ENCODE peak calls at places on chromosomes 1 and 21, in eight cellular contexts. E is PC-3, M is GM23248, R is neural progenitor cell, Q is GM23338, L is HCT116, K is SK-N-SH, Y is hepatocyte. B is an unnamed sample.

GRCh38 chr1:59952065-59952464 is 25.5 kb upstream of the CYP2J2 start:
- DNase-seq in E (no peak), M (no peak), R (no peak), Q (no peak), L (no peak), K (no peak), Y (no peak), B (no peak)

GRCh38 chr1:167135281-167135840 is 41.5 kb downstream of the STYXL2 start:
- DNase-seq in E (no peak), M (no peak), R (peak; percentile 35), Q (no peak), L (no peak), K (no peak), Y (no peak), B (no peak)

GRCh38 chr1:183126528-183126927 is 59.5 kb upstream of the LAMC2 start:
- DNase-seq in E (no peak), M (peak; percentile 59), R (no peak), Q (no peak), L (no peak), K (no peak), Y (no peak), B (no peak)

GRCh38 chr1:44068442-44068861 is 37.2 kb upstream of the SLC6A9 start:
- DNase-seq in E (no peak), M (no peak), R (no peak), Q (no peak), L (no peak), K (no peak), Y (no peak), B (peak; percentile 58)

GRCh38 chr1:85202092-85202863 is 1.5 kb upstream of the SYDE2 start:
- DNase-seq in E (peak; percentile 32), M (peak; percentile 30), R (no peak), Q (peak; percentile 20), L (no peak), K (no peak), Y (no peak), B (no peak)

GRCh38 chr1:193312432-193312831 is 126.0 kb upstream of the B3GALT2 start:
- DNase-seq in E (no peak), M (no peak), R (no peak), Q (no peak), L (no peak), K (no peak), Y (no peak), B (no peak)

GRCh38 chr1:155324717-155325595 is 4.3 kb downstream of the RUSC1 start:
- DNase-seq in E (peak; percentile 73), M (peak; percentile 81), R (peak; percentile 88), Q (peak; percentile 94), L (peak; percentile 44), K (peak; percentile 78), Y (peak; percentile 86), B (peak; percentile 24)

GRCh38 chr1:155272466-155273133 is 704 bp downstream of the CLK2 start:
- DNase-seq in E (peak; percentile 46), M (peak; percentile 86), R (no peak), Q (no peak), L (no peak), K (peak; percentile 10), Y (no peak), B (no peak)

GRCh38 chr1:1181129-1181937 is 7.7 kb downstream of the TTLL10 start:
- DNase-seq in E (no peak), M (no peak), R (peak; percentile 1), Q (no peak), L (no peak), K (peak; percentile 37), Y (no peak), B (no peak)

GRCh38 chr1:181251001-181251712 is 162.7 kb downstream of the IER5 start:
- DNase-seq in E (peak; percentile 92), M (peak; percentile 44), R (no peak), Q (no peak), L (peak; percentile 67), K (no peak), Y (peak; percentile 19), B (no peak)

GRCh38 chr1:31763671-31764306 is 351 bp downstream of the ADGRB2 start:
- DNase-seq in E (no peak), M (peak; percentile 40), R (peak; percentile 38), Q (peak; percentile 31), L (no peak), K (no peak), Y (no peak), B (no peak)

GRCh38 chr1:61851849-61852692 is 109.8 kb downstream of the PATJ start:
- DNase-seq in E (peak; percentile 79), M (peak; percentile 81), R (peak; percentile 73), Q (peak; percentile 78), L (peak; percentile 56), K (peak; percentile 36), Y (peak; percentile 83), B (peak; percentile 69)

GRCh38 chr1:232744847-232745246 is 60.4 kb upstream of the MAP10 start:
- DNase-seq in E (no peak), M (no peak), R (no peak), Q (no peak), L (no peak), K (no peak), Y (no peak), B (no peak)

GRCh38 chr1:54763814-54764131 is 550 bp downstream of the PARS2 start:
- DNase-seq in E (no peak), M (peak; percentile 59), R (no peak), Q (peak; percentile 42), L (no peak), K (peak; percentile 44), Y (no peak), B (no peak)

GRCh38 chr21:38241029-38241740 is 15.6 kb upstream of the KCNJ15 start:
- DNase-seq in E (no peak), M (peak; percentile 88), R (no peak), Q (no peak), L (no peak), K (no peak), Y (no peak), B (no peak)

GRCh38 chr1:18907021-18907913 is 4.9 kb upstream of the ALDH4A1 start:
- DNase-seq in E (peak; percentile 76), M (peak; percentile 71), R (peak; percentile 80), Q (peak; percentile 77), L (peak; percentile 33), K (peak; percentile 72), Y (peak; percentile 71), B (peak; percentile 72)

GRCh38 chr1:41333146-41333784 is 28.0 kb upstream of the FOXO6 start:
- DNase-seq in E (peak; percentile 39), M (peak; percentile 61), R (no peak), Q (no peak), L (no peak), K (no peak), Y (no peak), B (no peak)

GRCh38 chr1:148334339-148335130 is 148.6 kb downstream of the PPIAL4G start:
- DNase-seq in E (peak; percentile 98), M (peak; percentile 79), R (peak; percentile 90), Q (peak; percentile 94), L (peak; percentile 98), K (peak; percentile 37), Y (peak; percentile 91), B (peak; percentile 91)
- H3K27ac ChIP-seq in E (peak overlapping the region; percentile 97), M (peak overlapping the region; percentile 56), R (peak overlapping the region; percentile 99), Q (peak overlapping the region; percentile 96), L (peak overlapping the region; percentile 89), K (no peak overlapping the region), Y (peak overlapping the region; percentile 87), B (peak overlapping the region; percentile 80)

GRCh38 chr1:191702124-191702523 is 456.1 kb upstream of the RGS18 start:
- DNase-seq in E (peak; percentile 43), M (no peak), R (no peak), Q (no peak), L (no peak), K (no peak), Y (no peak), B (no peak)

GRCh38 chr1:191695865-191696264 is 462.4 kb upstream of the RGS18 start:
- DNase-seq in E (no peak), M (no peak), R (no peak), Q (no peak), L (no peak), K (no peak), Y (no peak), B (no peak)

GRCh38 chr1:191700922-191701321 is 457.3 kb upstream of the RGS18 start:
- DNase-seq in E (no peak), M (no peak), R (no peak), Q (no peak), L (no peak), K (no peak), Y (no peak), B (no peak)

GRCh38 chr1:191696371-191696770 is 461.9 kb upstream of the RGS18 start:
- DNase-seq in E (no peak), M (no peak), R (no peak), Q (no peak), L (no peak), K (no peak), Y (no peak), B (no peak)

GRCh38 chr1:191699343-191699742 is 458.9 kb upstream of the RGS18 start:
- DNase-seq in E (no peak), M (no peak), R (no peak), Q (no peak), L (no peak), K (no peak), Y (no peak), B (no peak)
- TF ChIP-seq EZH2phosphoT487 in E (no peak), M (no peak), R (no peak), Q (no peak), L (no peak), K (no peak), Y (no peak), B (no peak)

DNA sequence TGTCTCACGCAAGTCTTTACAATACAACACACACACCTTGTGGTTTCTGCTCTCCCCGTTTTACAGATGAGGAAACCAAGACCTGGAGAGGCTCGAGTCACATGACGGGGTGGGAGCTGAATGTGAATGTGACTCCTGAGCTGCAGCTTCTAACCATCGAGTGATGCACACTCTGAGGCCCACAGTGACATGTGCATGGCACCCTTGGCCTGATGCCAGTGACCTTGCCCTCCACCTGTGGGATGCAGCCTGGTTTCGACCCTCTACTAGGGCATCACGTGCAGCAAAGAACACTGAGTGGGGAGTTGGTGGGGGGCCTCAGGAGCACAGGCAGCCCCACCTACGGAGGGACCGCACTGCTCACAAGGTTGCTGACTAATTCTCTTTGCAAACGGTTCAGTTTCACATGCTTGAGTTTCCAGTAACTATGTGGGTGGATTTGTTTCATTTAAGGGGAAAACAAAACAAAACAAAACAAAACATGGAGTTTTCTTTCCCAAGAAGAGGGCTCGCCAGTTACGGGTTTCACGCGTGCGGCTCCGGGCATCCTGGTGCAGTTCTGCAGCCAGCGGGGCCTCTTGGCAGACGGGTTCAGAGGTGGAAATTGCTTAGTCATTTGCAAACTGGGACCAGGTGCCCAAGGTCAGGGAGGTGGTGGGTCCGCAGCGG is 22.9 kb downstream of the SPSB1 start:
- DNase-seq in E (no peak), M (peak; percentile 95), R (no peak), Q (no peak), L (no peak), K (no peak), Y (no peak), B (no peak)
- H3K4me1 ChIP-seq in E (peaks cover 6% of the 10 kb centered on the region), M (peaks cover 26% of the 10 kb centered on the region), R (peaks cover 14% of the 10 kb centered on the region), Q (peaks cover 14% of the 10 kb centered on the region), L (peaks cover 14% of the 10 kb centered on the region), K (no peaks in the 10 kb centered on the region), Y (peaks cover 53% of the 10 kb centered on the region), B (peaks cover 46% of the 10 kb centered on the region)

GRCh38 chr1:115379943-115380342 is 41.9 kb upstream of the NGF start:
- DNase-seq in E (no peak), M (no peak), R (no peak), Q (no peak), L (no peak), K (no peak), Y (no peak), B (no peak)

GRCh38 chr1:115374598-115374997 is 36.5 kb upstream of the NGF start:
- DNase-seq in E (no peak), M (no peak), R (no peak), Q (no peak), L (no peak), K (no peak), Y (no peak), B (no peak)

GRCh38 chr1:115373305-115373704 is 35.3 kb upstream of the NGF start:
- DNase-seq in E (peak; percentile 60), M (peak; percentile 96), R (no peak), Q (no peak), L (no peak), K (no peak), Y (no peak), B (no peak)

GRCh38 chr1:115377411-115377810 is 39.4 kb upstream of the NGF start:
- DNase-seq in E (peak; percentile 76), M (peak; percentile 48), R (no peak), Q (no peak), L (no peak), K (no peak), Y (no peak), B (no peak)
- H3K27ac ChIP-seq in E (peak overlapping the region; percentile 62), M (peak overlapping the region; percentile 20), R (no peak overlapping the region), Q (no peak overlapping the region), L (no peak overlapping the region), K (no peak overlapping the region), Y (no peak overlapping the region), B (no peak overlapping the region)

B was measured in OCI-LY7.